ENCODE peak calls at places on chromosomes 11 and 22, in eight cellular contexts. K is uterus, F is heart right ventricle, M is fibroblast of lung, V is colonic mucosa, B is bronchial epithelial cell, E is heart left ventricle, W is stomach. Y is an unnamed sample.

GRCh38 chr11:103959279-103959930 is 77.0 kb upstream of the DDI1 start:
- DNase-seq in V (no peak), E (no peak), M (peak; percentile 82), F (no peak), W (no peak), K (no peak), B (no peak), Y (no peak)

GRCh38 chr11:130209944-130210854 is 50.6 kb downstream of the ST14 start:
- DNase-seq in M (no peak), B (no peak), F (no peak), V (peak; percentile 17), E (peak; percentile 8), K (no peak), W (peak; percentile 23), Y (peak; percentile 5)

GRCh38 chr22:50140615-50141014 is 29.9 kb upstream of the PANX2 start:
- DNase-seq in E (no peak), B (no peak), W (no peak), K (no peak), V (no peak), F (no peak), M (no peak), Y (no peak)

GRCh38 chr11:65471410-65471762 is 27.5 kb upstream of the MALAT1 start:
- DNase-seq in F (peak; percentile 81), B (peak; percentile 52), E (peak; percentile 88), W (peak; percentile 84), V (peak; percentile 76), M (peak; percentile 74), K (peak; percentile 84), Y (peak; percentile 79)

GRCh38 chr11:15336016-15336415 is 221.3 kb downstream of the INSC start:
- DNase-seq in M (no peak), W (no peak), B (peak; percentile 26), F (no peak), V (no peak), K (no peak), E (no peak), Y (no peak)

GRCh38 chr11:67392182-67392715 is 463 bp downstream of the RAD9A start:
- DNase-seq in E (no peak), W (no peak), F (no peak), M (no peak), V (no peak), K (no peak), B (no peak), Y (no peak)

GRCh38 chr11:129643031-129643721 is 172.5 kb upstream of the TMEM45B start:
- DNase-seq in E (no peak), M (peak; percentile 68), V (no peak), K (no peak), B (peak; percentile 100), F (no peak), W (no peak), Y (no peak)

GRCh38 chr11:112364962-112365481 is 104.4 kb upstream of the PLET1 start:
- DNase-seq in V (no peak), K (peak; percentile 79), B (peak; percentile 79), E (no peak), M (peak; percentile 87), W (no peak), F (no peak), Y (peak; percentile 60)

GRCh38 chr11:25535462-25535861 is 796.5 kb upstream of the ANO3 start:
- DNase-seq in E (peak; percentile 22), K (peak; percentile 14), M (peak; percentile 7), F (no peak), V (no peak), W (no peak), B (peak; percentile 17), Y (peak; percentile 17)

GRCh38 chr11:109697140-109697843 is 275.3 kb downstream of the C11orf87 start:
- DNase-seq in V (no peak), B (peak; percentile 76), E (no peak), F (no peak), W (no peak), K (no peak), M (peak; percentile 51), Y (no peak)

GRCh38 chr11:97989121-97989520 is 1031.6 kb upstream of the CNTN5 start:
- DNase-seq in B (no peak), M (no peak), V (no peak), F (no peak), E (no peak), K (no peak), W (no peak), Y (no peak)

GRCh38 chr11:2092956-2093412 is 46.2 kb downstream of the IGF2 start:
- DNase-seq in M (peak; percentile 75), E (peak; percentile 91), K (no peak), V (peak; percentile 75), W (peak; percentile 98), B (peak; percentile 88), F (peak; percentile 86), Y (no peak)

GRCh38 chr11:44305643-44306468 is 4.1 kb downstream of the ALX4 start:
- DNase-seq in M (peak; percentile 14), F (no peak), K (no peak), E (no peak), W (peak; percentile 52), B (no peak), V (peak; percentile 27), Y (no peak)

GRCh38 chr22:22698263-22698750 is 53.9 kb downstream of the GGTLC2 start:
- DNase-seq in V (no peak), B (no peak), E (no peak), W (no peak), F (no peak), K (no peak), M (no peak), Y (no peak)

GRCh38 chr11:114132427-114132826 is 72.9 kb downstream of the ZBTB16 start:
- DNase-seq in K (no peak), W (no peak), V (no peak), E (no peak), M (no peak), B (no peak), F (no peak), Y (no peak)

GRCh38 chr11:132858203-132858602 is 674.1 kb downstream of the OPCML start:
- DNase-seq in F (no peak), M (peak; percentile 39), V (no peak), B (peak; percentile 46), E (no peak), K (no peak), W (no peak), Y (no peak)

GRCh38 chr22:42116848-42117424 is 13.7 kb downstream of the CYP2D6 start:
- DNase-seq in V (peak; percentile 71), W (no peak), F (no peak), M (no peak), K (no peak), E (no peak), B (no peak), Y (no peak)
- TF ChIP-seq CTCF in V (no peak), W (no peak), F (no peak), M (no peak), K (no peak), E (no peak), B (no peak), Y (no peak)

DNA sequence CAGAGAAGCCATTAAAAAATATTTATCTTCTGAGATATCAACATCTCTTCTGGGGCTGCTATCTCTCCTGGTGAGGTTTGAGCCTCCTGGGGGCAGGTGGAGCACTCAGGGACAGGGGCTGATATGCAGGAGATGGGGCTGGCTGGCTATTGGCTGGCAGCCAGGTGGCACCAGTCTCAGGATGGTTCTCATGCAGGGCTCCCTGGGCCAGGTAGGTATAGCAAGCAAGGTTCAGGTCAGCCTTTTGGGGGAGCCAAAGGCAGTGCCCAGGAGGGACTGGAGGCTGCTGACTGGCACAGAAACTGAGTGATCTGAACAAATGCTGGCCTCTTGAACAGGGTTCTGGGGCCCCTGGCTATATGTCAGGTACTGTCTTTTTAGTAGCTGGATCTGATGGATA is 29.7 kb upstream of the EMSY start:
- DNase-seq in F (no peak), W (no peak), V (no peak), K (no peak), M (no peak), B (no peak), E (no peak), Y (no peak)
- H3K27me3 ChIP-seq in F (no peaks in the 10 kb centered on the region), W (no peaks in the 10 kb centered on the region), V (no peaks in the 10 kb centered on the region), K (no peaks in the 10 kb centered on the region), M (peaks cover 16% of the 10 kb centered on the region), B (peaks cover 2% of the 10 kb centered on the region), E (no peaks in the 10 kb centered on the region), Y (no peaks in the 10 kb centered on the region)

DNA sequence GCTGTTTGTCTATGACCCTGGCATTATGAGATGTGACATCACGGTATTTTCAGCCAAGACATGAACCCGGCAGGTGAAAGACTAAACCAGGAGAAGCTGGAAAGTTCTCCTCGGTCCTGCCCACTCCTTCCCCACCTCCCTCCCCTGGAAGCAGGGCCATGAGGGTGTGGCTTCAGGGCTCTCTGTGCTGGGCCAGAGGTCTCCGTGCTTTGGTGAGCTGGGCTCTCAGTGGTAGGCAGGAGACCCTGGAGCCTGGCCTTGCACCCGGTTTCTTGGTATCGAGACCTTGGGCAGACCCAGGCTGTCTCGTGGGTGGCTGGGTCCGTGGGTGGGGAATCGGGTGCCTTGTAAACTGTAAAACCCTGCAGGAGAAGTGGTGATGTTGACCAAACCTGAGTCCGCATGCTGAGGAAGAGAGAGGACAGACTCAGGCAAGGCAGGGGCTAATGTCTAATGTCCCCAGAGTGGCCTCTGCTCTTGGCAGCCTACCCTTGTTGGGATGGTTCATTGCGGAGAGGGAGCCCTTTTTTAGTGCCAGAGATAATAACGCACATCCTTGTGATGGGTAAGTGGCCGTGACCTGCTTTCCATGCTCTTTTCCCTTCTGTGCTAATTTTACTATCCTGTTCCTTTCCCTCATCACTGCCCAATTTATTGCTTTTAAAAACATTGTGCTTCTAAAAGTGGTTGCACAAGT is 48.6 kb upstream of the PARVG start:
- DNase-seq in B (no peak), F (no peak), M (no peak), V (no peak), W (no peak), K (no peak), E (no peak), Y (no peak)
- TF ChIP-seq CTCF in B (no peak), F (no peak), M (no peak), V (no peak), W (no peak), K (no peak), E (no peak), Y (no peak)

DNA sequence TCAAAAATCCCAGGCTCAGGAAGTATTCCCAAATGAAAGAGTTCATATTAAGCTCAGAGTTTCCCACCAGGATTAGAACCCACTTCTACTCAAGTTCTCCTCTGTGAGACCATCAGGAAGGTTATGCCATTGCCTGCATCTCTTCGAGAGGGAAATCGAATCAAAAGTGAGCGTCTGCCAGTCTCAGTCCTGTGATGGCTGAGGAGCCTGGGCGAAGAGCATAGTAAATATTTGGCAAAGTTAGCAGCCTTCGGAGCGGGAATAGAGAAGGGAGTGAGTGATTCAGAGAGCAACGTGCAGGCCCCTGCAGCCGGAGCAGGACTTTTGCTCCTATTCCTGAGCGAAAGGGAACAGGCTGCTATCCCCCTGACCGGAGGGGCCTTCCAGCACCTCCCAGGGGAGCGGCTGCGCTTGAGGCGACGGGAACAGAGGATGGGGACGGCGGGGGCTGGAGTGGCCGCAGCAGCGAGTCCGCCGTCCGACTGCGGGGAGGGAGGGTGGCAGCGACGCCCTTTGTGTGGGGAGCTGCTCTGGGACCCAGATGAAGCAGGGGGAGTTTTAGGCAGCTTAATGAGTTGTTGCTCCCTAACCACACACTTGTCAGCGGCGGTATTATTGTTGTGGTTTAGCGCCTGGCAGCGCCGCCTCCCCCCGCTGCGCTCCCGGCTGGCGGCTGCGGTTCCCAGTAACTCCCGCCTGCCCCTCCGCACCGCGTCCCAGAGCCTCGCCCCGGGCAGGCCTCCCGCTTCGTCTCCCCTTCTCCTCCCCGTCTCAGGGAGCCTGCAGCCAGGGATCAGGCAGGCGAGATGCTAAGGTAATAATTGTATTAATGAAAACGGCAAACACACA is 21.7 kb upstream of the NRGN start:
- DNase-seq in V (no peak), M (peak; percentile 52), B (peak; percentile 10), W (no peak), K (no peak), E (peak; percentile 73), F (peak; percentile 71), Y (peak; percentile 23)
- H3K27me3 ChIP-seq in V (peaks cover 24% of the 10 kb centered on the region), M (peaks cover 40% of the 10 kb centered on the region), B (no peaks in the 10 kb centered on the region), W (no peaks in the 10 kb centered on the region), K (peaks cover 9% of the 10 kb centered on the region), E (peaks cover 25% of the 10 kb centered on the region), F (no peaks in the 10 kb centered on the region), Y (no peaks in the 10 kb centered on the region)